ENCODE peak calls at places on chromosomes 12 and 14, in seven cellular contexts. O, I, R, H, P, Z and C are unnamed samples.
A peak's percentile ranks its signal among the peaks of the same experiment; 100 is the strongest.

GRCh38 chr14:77638738-77639137 is 22.3 kb upstream of the SPTLC2 start:
- DNase-seq in R (peak; percentile 96), Z (no peak), P (no peak), I (no peak), O (peak; percentile 53), H (no peak), C (peak; percentile 82)

GRCh38 chr14:33794791-33795300 is 156.0 kb downstream of the EGLN3 start:
- DNase-seq in O (no peak), R (peak; percentile 64), I (no peak), H (no peak), P (no peak), Z (no peak), C (no peak)

GRCh38 chr14:26138764-26139445 is 458.9 kb downstream of the NOVA1 start:
- DNase-seq in R (no peak), Z (no peak), I (peak; percentile 15), H (peak; percentile 56), O (peak; percentile 16), P (no peak), C (peak; percentile 26)

GRCh38 chr12:85092814-85093370 is 56.7 kb downstream of the LRRIQ1 start:
- DNase-seq in H (no peak), O (no peak), I (no peak), P (no peak), Z (peak; percentile 69), R (peak; percentile 5), C (peak; percentile 95)

GRCh38 chr12:51318846-51319570 is 5.0 kb downstream of the BIN2 start:
- DNase-seq in Z (no peak), I (no peak), P (peak; percentile 83), O (no peak), H (no peak), R (no peak), C (peak; percentile 19)

GRCh38 chr12:96235497-96235826 is 41.3 kb downstream of the ELK3 start:
- DNase-seq in R (no peak), O (no peak), I (no peak), Z (no peak), P (no peak), H (no peak), C (no peak)

GRCh38 chr14:104252256-104253215 is 114.1 kb downstream of the KIF26A start:
- DNase-seq in O (no peak), P (no peak), H (no peak), I (no peak), Z (no peak), R (no peak), C (no peak)

GRCh38 chr12:67425394-67425793 is 156.2 kb downstream of the CAND1 start:
- DNase-seq in P (no peak), I (no peak), R (no peak), H (no peak), Z (no peak), O (peak; percentile 50), C (peak; percentile 51)

GRCh38 chr12:128684357-128684756 is 139.4 kb downstream of the SLC15A4 start:
- DNase-seq in H (no peak), P (no peak), O (no peak), I (no peak), R (no peak), Z (no peak), C (no peak)

GRCh38 chr14:84250863-84251262 is 1279.1 kb upstream of the FLRT2 start:
- DNase-seq in I (no peak), O (no peak), R (no peak), H (no peak), P (no peak), Z (no peak), C (no peak)

GRCh38 chr14:63375772-63376171 is 57.0 kb upstream of the GPHB5 start:
- DNase-seq in R (peak; percentile 48), I (no peak), O (no peak), Z (no peak), P (no peak), H (no peak), C (peak; percentile 22)

GRCh38 chr12:122422769-122423257 is 344 bp upstream of the CLIP1 start:
- DNase-seq in O (no peak), H (peak; percentile 64), R (peak; percentile 85), P (peak; percentile 33), I (peak; percentile 61), Z (no peak), C (peak; percentile 77)

GRCh38 chr14:51609987-51610283 is 41.8 kb upstream of the FRMD6 start:
- DNase-seq in H (no peak), O (peak; percentile 46), I (no peak), Z (no peak), R (peak; percentile 53), P (peak; percentile 64), C (no peak)

GRCh38 chr12:126212827-126213226 is 1147.6 kb downstream of the AACS start:
- DNase-seq in P (no peak), H (no peak), R (no peak), Z (no peak), I (no peak), O (no peak), C (no peak)

GRCh38 chr14:105331575-105332351 is 17.2 kb downstream of the PACS2 start:
- DNase-seq in O (no peak), Z (no peak), P (no peak), I (no peak), R (no peak), H (no peak), C (no peak)

GRCh38 chr14:64732066-64732465 is 27.8 kb downstream of the PLEKHG3 start:
- DNase-seq in Z (no peak), P (no peak), I (no peak), H (no peak), R (no peak), O (no peak), C (no peak)

GRCh38 chr12:8088574-8088973 is 6.5 kb downstream of the NECAP1 start:
- DNase-seq in R (no peak), H (no peak), P (peak; percentile 52), Z (no peak), I (no peak), O (no peak), C (no peak)

GRCh38 chr12:15522574-15523187 is 200.4 kb downstream of the PTPRO start:
- DNase-seq in P (peak; percentile 65), H (peak; percentile 55), O (peak; percentile 58), Z (peak; percentile 36), I (peak; percentile 69), R (peak; percentile 79), C (peak; percentile 67)

GRCh38 chr14:103021817-103022668 is 35.3 kb downstream of the CDC42BPB start:
- DNase-seq in I (no peak), P (no peak), Z (no peak), O (no peak), R (peak; percentile 69), H (no peak), C (no peak)

GRCh38 chr12:51323966-51324895 is at the start of gene BIN2:
- DNase-seq in R (no peak), P (peak; percentile 76), I (no peak), H (no peak), Z (no peak), O (no peak), C (no peak)

GRCh38 chr12:113227169-113227568 is 5.9 kb downstream of the TPCN1 start:
- DNase-seq in H (no peak), P (no peak), R (no peak), I (no peak), O (no peak), Z (no peak), C (no peak)

GRCh38 chr12:225012-225411 is 11.1 kb upstream of the SLC6A12 start:
- DNase-seq in H (no peak), I (no peak), Z (no peak), P (no peak), O (no peak), R (no peak), C (no peak)

GRCh38 chr12:59372971-59373370 is 222.9 kb upstream of the SLC16A7 start:
- DNase-seq in P (no peak), H (peak; percentile 42), R (peak; percentile 46), O (peak; percentile 28), Z (peak; percentile 8), I (peak; percentile 79), C (peak; percentile 52)
- TF ChIP-seq EZH2phosphoT487 in P (no peak), H (no peak), R (no peak), O (no peak), Z (no peak), I (no peak), C (no peak)

GRCh38 chr12:3342051-3342450 is 149.0 kb upstream of the PRMT8 start:
- DNase-seq in O (peak; percentile 81), P (no peak), Z (no peak), R (peak; percentile 45), H (peak; percentile 88), I (peak; percentile 75), C (peak; percentile 23)
- TF ChIP-seq EZH2phosphoT487 in O (no peak), P (no peak), Z (no peak), R (no peak), H (no peak), I (no peak), C (no peak)

GRCh38 chr12:94200695-94201094 is 52.3 kb downstream of the PLXNC1 start:
- DNase-seq in O (no peak), R (no peak), P (no peak), Z (no peak), H (no peak), I (no peak), C (no peak)

GRCh38 chr12:94203796-94204195 is 55.4 kb downstream of the PLXNC1 start:
- DNase-seq in H (no peak), P (no peak), R (no peak), I (no peak), O (no peak), Z (no peak), C (no peak)

GRCh38 chr12:94204647-94205247 is 56.4 kb downstream of the PLXNC1 start:
- DNase-seq in H (no peak), R (no peak), O (no peak), P (peak; percentile 70), Z (no peak), I (no peak), C (no peak)

GRCh38 chr12:94203181-94203546 is 54.8 kb downstream of the PLXNC1 start:
- DNase-seq in R (no peak), H (no peak), Z (no peak), O (no peak), I (no peak), P (no peak), C (no peak)

DNA sequence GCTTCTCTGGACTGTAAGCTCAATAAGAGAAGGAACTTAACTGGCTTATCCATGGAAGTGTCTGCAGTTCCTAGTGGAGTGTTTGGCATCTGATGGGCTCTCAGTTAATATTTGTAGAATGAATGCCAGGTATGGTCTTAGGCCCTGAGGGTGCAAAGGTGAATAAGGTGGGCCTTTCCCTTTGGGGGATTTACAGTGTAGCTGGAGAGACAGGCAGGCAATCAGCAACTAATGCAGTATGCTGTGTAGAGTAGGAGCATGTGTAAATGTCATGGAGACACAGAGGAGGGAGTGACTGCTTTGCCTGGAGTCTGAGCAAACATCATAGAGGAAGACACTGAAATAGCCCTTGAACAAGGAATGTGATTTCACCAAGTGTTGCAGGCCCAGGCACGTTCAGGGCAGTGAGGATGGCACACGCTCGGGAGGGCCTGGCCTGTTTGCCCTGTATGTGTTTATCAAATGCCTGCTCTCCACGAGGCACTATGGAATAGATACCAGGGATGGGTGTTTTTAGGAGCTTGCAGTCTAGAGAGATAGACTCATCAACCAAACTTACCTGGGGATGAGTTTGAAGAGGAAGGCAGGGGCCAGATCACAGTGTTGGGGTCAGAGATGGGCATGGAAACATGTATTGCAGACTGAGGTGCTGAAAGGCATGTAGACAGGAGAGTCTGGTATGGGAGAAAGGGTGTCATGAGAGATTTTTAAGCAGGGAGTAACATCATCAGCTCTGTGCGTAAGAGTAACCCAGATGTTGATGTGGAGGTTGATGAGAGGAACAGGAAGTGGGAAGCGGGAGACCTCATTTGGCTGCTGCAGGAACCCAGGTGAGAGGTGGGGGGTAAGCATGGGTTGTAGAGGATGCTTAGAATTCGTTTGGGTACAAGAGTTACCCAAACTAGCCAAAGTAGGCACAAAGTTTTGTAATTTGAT is 54.1 kb downstream of the PLXNC1 start:
- DNase-seq in P (no peak), R (no peak), H (no peak), Z (no peak), I (no peak), O (no peak), C (no peak)
- TF ChIP-seq EZH2phosphoT487 in P (no peak), R (no peak), H (no peak), Z (no peak), I (no peak), O (no peak), C (no peak)

GRCh38 chr12:24280085-24280842 is 330.8 kb upstream of the SOX5 start:
- DNase-seq in P (no peak), O (no peak), Z (no peak), R (no peak), H (no peak), I (no peak), C (no peak)
- TF ChIP-seq EZH2phosphoT487 in P (no peak), O (no peak), Z (no peak), R (no peak), H (no peak), I (no peak), C (no peak)